ENCODE peak calls at places on chromosome 1, in nine cellular contexts. Q, O, N, P, I, T, J, X and B are unnamed samples.

GRCh38 chr1:172980456-172980855 is 70.3 kb downstream of the TNFSF18 start:
- DNase-seq in Q (no peak), O (no peak), N (no peak), P (no peak), I (no peak), T (peak), J (no peak), X (no peak), B (no peak)

GRCh38 chr1:185971688-185972087 is 237.5 kb downstream of the HMCN1 start:
- DNase-seq in Q (no peak), O (no peak), N (no peak), P (no peak), I (no peak), T (peak), J (no peak), X (no peak), B (no peak)

GRCh38 chr1:74811421-74812179 is 78.6 kb downstream of the TYW3 start:
- DNase-seq in Q (no peak), O (no peak), N (no peak), P (no peak), I (no peak), T (no peak), J (peak), X (no peak), B (no peak)

GRCh38 chr1:84492726-84493125 is 13.5 kb upstream of the SPATA1 start:
- DNase-seq in Q (no peak), O (no peak), N (no peak), P (no peak), I (no peak), T (no peak), J (no peak), X (no peak), B (no peak)

GRCh38 chr1:33547574-33547973 is 75.1 kb downstream of the ZSCAN20 start:
- DNase-seq in Q (no peak), O (no peak), N (no peak), P (no peak), I (no peak), T (no peak), J (no peak), X (no peak), B (no peak)

GRCh38 chr1:178931843-178932551 is 61.1 kb upstream of the ANGPTL1 start:
- DNase-seq in Q (peak), O (no peak), N (no peak), P (no peak), I (no peak), T (peak), J (peak), X (no peak), B (peak)

GRCh38 chr1:172180886-172181285 is 239.6 kb upstream of the C1orf105 start:
- DNase-seq in Q (peak), O (no peak), N (no peak), P (peak), I (no peak), T (peak), J (peak), X (peak), B (peak)

GRCh38 chr1:174912243-174912642 is 87.5 kb upstream of the CACYBP start:
- DNase-seq in Q (no peak), O (no peak), N (no peak), P (peak), I (no peak), T (no peak), J (no peak), X (no peak), B (no peak)

GRCh38 chr1:165039996-165040395 is 316.5 kb downstream of the LMX1A start:
- DNase-seq in Q (no peak), O (no peak), N (no peak), P (no peak), I (no peak), T (no peak), J (no peak), X (no peak), B (no peak)

GRCh38 chr1:228265167-228265566 is 57.3 kb downstream of the OBSCN start:
- DNase-seq in Q (no peak), O (no peak), N (no peak), P (peak), I (peak), T (peak), J (no peak), X (no peak), B (no peak)

GRCh38 chr1:228393268-228393699 is 13.4 kb downstream of the TRIM11 start:
- DNase-seq in Q (peak), O (no peak), N (no peak), P (peak), I (no peak), T (peak), J (peak), X (peak), B (peak)

GRCh38 chr1:39154553-39155361 is 49.7 kb upstream of the MACF1 start:
- DNase-seq in Q (peak), O (no peak), N (no peak), P (peak), I (no peak), T (peak), J (peak), X (no peak), B (no peak)

GRCh38 chr1:19662313-19662712 is 2.4 kb upstream of the HTR6 start:
- DNase-seq in Q (no peak), O (no peak), N (no peak), P (no peak), I (no peak), T (no peak), J (no peak), X (no peak), B (no peak)

GRCh38 chr1:54180666-54181360 is 19.0 kb downstream of the CYB5RL start:
- DNase-seq in Q (no peak), O (no peak), N (no peak), P (no peak), I (no peak), T (no peak), J (no peak), X (no peak), B (no peak)

GRCh38 chr1:40653851-40654537 is 11.5 kb downstream of the RIMS3 start:
- DNase-seq in Q (no peak), O (no peak), N (no peak), P (no peak), I (peak), T (no peak), J (no peak), X (no peak), B (no peak)

GRCh38 chr1:3380465-3380864 is 74.0 kb upstream of the ARHGEF16 start:
- DNase-seq in Q (no peak), O (no peak), N (no peak), P (no peak), I (no peak), T (no peak), J (no peak), X (no peak), B (no peak)

GRCh38 chr1:7044471-7044805 is 259.2 kb downstream of the CAMTA1 start:
- DNase-seq in Q (no peak), O (no peak), N (no peak), P (no peak), I (no peak), T (no peak), J (no peak), X (no peak), B (no peak)

GRCh38 chr1:196517193-196517592 is 91.0 kb downstream of the KCNT2 start:
- DNase-seq in Q (no peak), O (no peak), N (no peak), P (no peak), I (peak), T (no peak), J (no peak), X (no peak), B (no peak)

GRCh38 chr1:36982708-36983107 is 51.6 kb downstream of the GRIK3 start:
- DNase-seq in Q (no peak), O (no peak), N (no peak), P (no peak), I (no peak), T (no peak), J (no peak), X (no peak), B (no peak)

GRCh38 chr1:219876798-219877209 is 51.6 kb downstream of the SLC30A10 start:
- DNase-seq in Q (no peak), O (no peak), N (peak), P (no peak), I (peak), T (no peak), J (no peak), X (no peak), B (no peak)

DNA sequence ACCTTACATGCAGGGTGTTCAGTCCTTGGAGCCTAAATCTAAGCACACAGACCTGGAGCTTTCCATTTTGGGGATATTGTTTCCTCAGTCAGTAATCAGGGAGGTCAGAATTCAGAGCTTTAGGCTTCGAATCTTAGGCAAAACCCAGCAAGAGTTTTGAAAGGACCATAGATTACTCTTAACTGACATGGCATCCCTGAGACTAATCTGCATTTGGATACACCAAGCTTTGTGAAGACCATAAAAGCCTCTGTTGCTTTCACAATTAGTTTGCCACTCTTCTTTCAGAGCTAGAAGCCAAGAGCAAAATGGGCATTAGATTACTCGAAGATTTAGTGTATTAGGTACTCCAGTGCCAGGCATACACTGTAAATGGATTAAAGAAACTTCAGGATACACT is 131.7 kb upstream of the GREM2 start:
- DNase-seq in Q (no peak), O (no peak), N (no peak), P (no peak), I (no peak), T (no peak), J (no peak), X (no peak), B (no peak)
- H3K4me3 ChIP-seq in Q (no peak), O (no peak), N (no peak), P (no peak), I (no peak), T (no peak), J (no peak), X (no peak), B (no peak)

GRCh38 chr1:154318386-154318785 is 2.5 kb upstream of the AQP10 start:
- DNase-seq in Q (no peak), O (no peak), N (no peak), P (no peak), I (no peak), T (no peak), J (no peak), X (no peak), B (no peak)

GRCh38 chr1:154323493-154323892 is 1.8 kb upstream of the ATP8B2 start:
- DNase-seq in Q (no peak), O (no peak), N (no peak), P (no peak), I (no peak), T (no peak), J (no peak), X (no peak), B (no peak)

GRCh38 chr1:154324669-154325582 is at the start of gene ATP8B2:
- DNase-seq in Q (peak), O (no peak), N (peak), P (peak), I (peak), T (peak), J (peak), X (peak), B (peak)

GRCh38 chr1:154324241-154324640 is 1.1 kb upstream of the ATP8B2 start:
- DNase-seq in Q (no peak), O (no peak), N (no peak), P (no peak), I (no peak), T (no peak), J (no peak), X (no peak), B (no peak)

GRCh38 chr1:154320882-154321608 is at the start of gene AQP10:
- DNase-seq in Q (no peak), O (no peak), N (no peak), P (peak), I (peak), T (peak), J (no peak), X (peak), B (peak)
- TF ChIP-seq POLR2A in Q (no peak), O (no peak), N (no peak), P (no peak), I (peak), T (no peak), J (no peak), X (no peak), B (no peak)

GRCh38 chr1:43557744-43558245 is 27.1 kb downstream of the PTPRF start:
- DNase-seq in Q (peak), O (no peak), N (no peak), P (no peak), I (peak), T (no peak), J (peak), X (peak), B (no peak)

GRCh38 chr1:43556772-43557171 is 26.1 kb downstream of the PTPRF start:
- DNase-seq in Q (no peak), O (no peak), N (no peak), P (no peak), I (no peak), T (no peak), J (no peak), X (no peak), B (no peak)

GRCh38 chr1:43559714-43560113 is 29.0 kb downstream of the PTPRF start:
- DNase-seq in Q (no peak), O (no peak), N (no peak), P (no peak), I (no peak), T (no peak), J (no peak), X (no peak), B (no peak)

GRCh38 chr1:43560286-43560685 is 29.6 kb downstream of the PTPRF start:
- DNase-seq in Q (no peak), O (no peak), N (no peak), P (no peak), I (no peak), T (no peak), J (no peak), X (no peak), B (no peak)

DNA sequence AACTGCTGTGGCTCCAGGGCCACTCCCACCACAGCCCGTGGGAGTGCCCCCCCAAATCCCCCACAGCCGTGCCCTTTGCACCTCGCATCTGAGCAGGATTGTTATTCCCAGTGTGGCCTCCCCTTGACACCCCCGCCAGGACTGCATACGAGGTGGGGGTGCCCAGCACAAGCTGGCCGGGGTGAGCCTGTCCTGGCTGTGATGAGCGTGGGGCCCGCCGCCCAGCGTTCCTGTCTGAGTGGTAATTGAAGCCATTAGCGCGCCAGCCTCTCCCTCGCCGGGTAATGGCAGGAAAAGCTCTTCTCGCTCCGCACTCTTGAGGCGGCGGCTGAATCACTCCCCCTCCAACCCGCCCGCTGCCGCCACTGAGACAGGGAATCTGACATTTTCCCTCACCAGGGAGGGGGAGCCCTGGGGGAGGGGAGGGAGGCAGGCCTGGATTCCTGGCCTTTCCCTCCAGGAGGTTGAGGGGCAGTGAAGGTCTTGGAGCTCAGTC is 27.7 kb downstream of the PTPRF start:
- DNase-seq in Q (peak), O (no peak), N (no peak), P (no peak), I (no peak), T (peak), J (peak), X (no peak), B (no peak)
- H3K4me3 ChIP-seq in Q (peak), O (no peak), N (no peak), P (no peak), I (no peak), T (no peak), J (no peak), X (no peak), B (no peak)

GRCh38 chr1:46300673-46301405 is 2.6 kb downstream of the LRRC41 start:
- DNase-seq in Q (no peak), O (no peak), N (no peak), P (peak), I (no peak), T (peak), J (no peak), X (no peak), B (no peak)

GRCh38 chr1:46302091-46303037 is 1.1 kb downstream of the LRRC41 start:
- DNase-seq in Q (peak), O (no peak), N (no peak), P (peak), I (peak), T (peak), J (peak), X (peak), B (peak)

GRCh38 chr1:46303872-46304326 is 401 bp downstream of the UQCRH start:
- DNase-seq in Q (no peak), O (no peak), N (no peak), P (peak), I (no peak), T (no peak), J (no peak), X (no peak), B (no peak)

GRCh38 chr1:46301406-46302090 is 1.9 kb downstream of the LRRC41 start:
- DNase-seq in Q (peak), O (no peak), N (no peak), P (no peak), I (peak), T (peak), J (no peak), X (peak), B (peak)

GRCh38 chr1:46303038-46303871 is at the start of the genes LRRC41 and UQCRH:
- DNase-seq in Q (peak), O (peak), N (peak), P (peak), I (peak), T (peak), J (peak), X (peak), B (peak)
- TF ChIP-seq POLR2A in Q (peak), O (peak), N (peak), P (peak), I (peak), T (peak), J (peak), X (no peak), B (peak)

GRCh38 chr1:241163363-241163762 is 193.6 kb downstream of the RGS7 start:
- DNase-seq in Q (no peak), O (no peak), N (no peak), P (no peak), I (no peak), T (no peak), J (no peak), X (no peak), B (no peak)

GRCh38 chr1:241161188-241161689 is 195.8 kb downstream of the RGS7 start:
- DNase-seq in Q (no peak), O (no peak), N (no peak), P (no peak), I (no peak), T (no peak), J (no peak), X (no peak), B (no peak)

GRCh38 chr1:241167121-241167619 is 189.8 kb downstream of the RGS7 start:
- DNase-seq in Q (no peak), O (no peak), N (no peak), P (no peak), I (no peak), T (no peak), J (no peak), X (no peak), B (no peak)
- H3K4me3 ChIP-seq in Q (no peak), O (no peak), N (no peak), P (no peak), I (no peak), T (no peak), J (no peak), X (no peak), B (no peak)

DNA sequence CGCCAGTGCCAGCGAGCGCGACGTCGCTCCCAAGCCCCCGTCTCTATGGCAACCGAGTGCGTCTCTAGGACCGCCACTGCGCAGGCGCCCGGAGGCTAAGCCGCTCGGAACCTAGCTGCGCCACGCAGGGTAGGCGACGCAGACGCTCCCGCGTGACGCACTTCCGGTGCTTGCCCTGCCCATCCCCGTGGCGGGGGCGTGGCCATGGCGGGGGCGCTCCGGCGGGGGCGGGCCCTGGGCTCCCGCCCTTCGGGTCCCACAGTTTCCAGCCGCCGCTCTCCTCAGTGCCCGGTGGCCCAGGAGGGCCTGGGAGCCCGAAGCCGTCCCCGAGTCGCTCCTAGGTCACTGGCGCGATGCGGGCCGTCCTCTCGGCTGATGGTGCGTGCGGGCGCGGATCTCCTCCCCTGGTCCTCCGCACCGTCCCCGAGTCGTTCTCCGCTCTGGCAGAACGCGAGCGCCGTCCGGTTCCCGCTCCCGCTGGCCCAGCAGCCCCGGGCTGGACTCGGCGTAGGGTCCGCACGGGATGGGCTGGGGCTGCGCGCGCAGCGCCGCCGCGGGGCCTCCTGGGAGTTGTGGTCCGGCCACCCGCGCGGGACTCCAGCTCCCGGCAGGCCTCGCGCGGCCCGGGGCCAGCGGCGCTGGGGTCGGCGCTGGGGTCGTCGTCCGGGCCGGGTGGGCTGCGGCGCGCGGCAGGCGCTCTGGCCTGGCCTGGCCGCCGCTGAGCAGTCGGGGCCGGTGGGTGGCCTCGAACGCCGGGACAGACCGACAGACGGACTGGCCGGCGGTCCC is at the start of gene MIB2:
- DNase-seq in Q (peak), O (peak), N (peak), P (peak), I (peak), T (peak), J (peak), X (peak), B (peak)
- TF ChIP-seq POLR2A in Q (peak), O (peak), N (peak), P (peak), I (peak), T (peak), J (peak), X (no peak), B (peak)

DNA sequence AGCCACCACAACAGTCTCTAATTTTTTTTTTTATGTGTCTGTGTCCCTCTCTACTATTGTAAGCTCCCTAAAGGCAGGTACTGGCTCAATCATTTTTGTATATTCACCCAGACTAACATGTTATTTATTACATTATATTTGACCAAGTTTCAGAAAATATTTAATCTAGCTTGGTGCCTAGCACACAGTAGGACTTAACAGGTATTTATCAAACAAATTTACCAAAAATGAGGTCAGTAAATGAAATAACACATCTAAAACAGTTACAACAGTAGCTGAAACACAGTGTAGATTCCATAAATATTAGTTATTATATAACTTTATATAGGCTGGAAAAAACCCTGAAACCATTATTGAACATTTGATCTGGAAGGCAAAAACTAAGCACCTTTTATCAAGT is 2.7 kb downstream of the NRDC start:
- DNase-seq in Q (no peak), O (no peak), N (no peak), P (no peak), I (no peak), T (no peak), J (no peak), X (no peak), B (no peak)
- H3K4me3 ChIP-seq in Q (no peak), O (no peak), N (no peak), P (no peak), I (peak), T (no peak), J (no peak), X (no peak), B (no peak)